ENCODE peak calls at places on chromosomes 6 and 20, in ten cellular contexts. S is esophagus squamous epithelium; Y is choroid plexus epithelial cell; A is mesendoderm; H is mammary epithelial cell; O is fibroblast of lung; N is fibroblast of mammary gland; T is HCT116; K is CD8-positive, alpha-beta T cell; D is uterus. U is an unnamed sample.

GRCh38 chr6:155084431-155085123 is 89.5 kb downstream of the TIAM2 start:
- DNase-seq in S (no peak), Y (peak; percentile 26), A (no peak), H (peak; percentile 50), O (no peak), N (peak; percentile 32), T (no peak), K (no peak), D (no peak), U (no peak)

GRCh38 chr6:42404494-42404893 is 47.2 kb downstream of the TRERF1 start:
- DNase-seq in S (no peak), Y (peak; percentile 63), A (peak; percentile 90), H (peak; percentile 72), O (peak; percentile 76), N (peak; percentile 80), T (peak; percentile 82), K (no peak), D (peak; percentile 22), U (no peak)

GRCh38 chr6:63430985-63431519 is 111.3 kb upstream of the LGSN start:
- DNase-seq in S (no peak), Y (no peak), A (no peak), H (no peak), O (no peak), N (no peak), T (no peak), K (no peak), D (no peak), U (no peak)

GRCh38 chr20:31710423-31711250 is 12.0 kb downstream of the BCL2L1 start:
- DNase-seq in S (no peak), Y (no peak), A (no peak), H (peak; percentile 98), O (no peak), N (no peak), T (no peak), K (no peak), D (no peak), U (no peak)

GRCh38 chr6:34982424-34982852 is 93.4 kb downstream of the ANKS1A start:
- DNase-seq in S (no peak), Y (peak; percentile 51), A (peak; percentile 27), H (no peak), O (peak; percentile 33), N (peak; percentile 29), T (no peak), K (no peak), D (no peak), U (no peak)

GRCh38 chr6:138957484-138957883 is 30.6 kb downstream of the REPS1 start:
- DNase-seq in S (no peak), Y (peak; percentile 57), A (no peak), H (no peak), O (peak; percentile 51), N (peak; percentile 72), T (no peak), K (no peak), D (no peak), U (no peak)

GRCh38 chr20:36162272-36162966 is 7.9 kb downstream of the EPB41L1 start:
- DNase-seq in S (no peak), Y (no peak), A (no peak), H (no peak), O (no peak), N (no peak), T (no peak), K (no peak), D (no peak), U (no peak)

GRCh38 chr6:139482184-139482751 is 107.8 kb upstream of the CITED2 start:
- DNase-seq in S (no peak), Y (peak; percentile 21), A (no peak), H (no peak), O (peak; percentile 5), N (peak; percentile 16), T (no peak), K (no peak), D (no peak), U (no peak)

GRCh38 chr6:14436593-14436992 is 319.0 kb downstream of the CD83 start:
- DNase-seq in S (no peak), Y (no peak), A (no peak), H (no peak), O (no peak), N (no peak), T (no peak), K (no peak), D (no peak), U (no peak)

GRCh38 chr6:126548301-126548700 is 208.4 kb downstream of the CENPW start:
- DNase-seq in S (no peak), Y (no peak), A (no peak), H (no peak), O (no peak), N (peak; percentile 37), T (no peak), K (no peak), D (no peak), U (no peak)

GRCh38 chr6:44297063-44298038 is 15.8 kb downstream of the AARS2 start:
- DNase-seq in S (no peak), Y (peak; percentile 39), A (peak; percentile 54), H (peak; percentile 21), O (no peak), N (no peak), T (no peak), K (no peak), D (peak; percentile 39), U (no peak)

GRCh38 chr6:71312089-71312488 is 23.5 kb downstream of the OGFRL1 start:
- DNase-seq in S (no peak), Y (no peak), A (no peak), H (no peak), O (no peak), N (no peak), T (no peak), K (no peak), D (no peak), U (no peak)

GRCh38 chr20:59832406-59833156 is 100.9 kb downstream of the SYCP2 start:
- DNase-seq in S (no peak), Y (no peak), A (no peak), H (no peak), O (no peak), N (no peak), T (no peak), K (no peak), D (no peak), U (no peak)

GRCh38 chr20:59836768-59837167 is 96.7 kb downstream of the SYCP2 start:
- DNase-seq in S (no peak), Y (no peak), A (no peak), H (peak; percentile 26), O (no peak), N (no peak), T (no peak), K (no peak), D (no peak), U (no peak)

GRCh38 chr20:59837623-59838394 is 95.6 kb downstream of the SYCP2 start:
- DNase-seq in S (no peak), Y (peak; percentile 1), A (peak; percentile 10), H (no peak), O (no peak), N (no peak), T (no peak), K (no peak), D (no peak), U (no peak)

GRCh38 chr20:59835057-59835447 is 98.4 kb downstream of the SYCP2 start:
- DNase-seq in S (no peak), Y (peak; percentile 1), A (no peak), H (no peak), O (no peak), N (peak; percentile 14), T (no peak), K (no peak), D (peak; percentile 9), U (no peak)

GRCh38 chr20:59835448-59836395 is 97.7 kb downstream of the SYCP2 start:
- DNase-seq in S (no peak), Y (peak; percentile 18), A (peak; percentile 49), H (peak; percentile 68), O (peak; percentile 18), N (peak; percentile 54), T (no peak), K (no peak), D (peak; percentile 47), U (no peak)
- H3K4me3 ChIP-seq in S (no peak overlapping the region), Y (no peak overlapping the region), A (no peak overlapping the region), H (peak overlapping the region; percentile 13), O (no peak overlapping the region), N (no peak overlapping the region), T (no peak overlapping the region), K (no peak overlapping the region), D (no peak overlapping the region), U (no peak overlapping the region)

GRCh38 chr6:52992980-52993379 is 2.1 kb downstream of the GSTA4 start:
- DNase-seq in S (no peak), Y (peak; percentile 80), A (no peak), H (peak; percentile 46), O (peak; percentile 87), N (peak; percentile 83), T (no peak), K (no peak), D (no peak), U (no peak)
- H3K4me3 ChIP-seq in S (peak overlapping the region; percentile 77), Y (peak overlapping the region; percentile 85), A (no peak overlapping the region), H (no peak overlapping the region), O (no peak overlapping the region), N (peak overlapping the region; percentile 91), T (no peak overlapping the region), K (no peak overlapping the region), D (peak overlapping the region; percentile 66), U (no peak overlapping the region)

GRCh38 chr20:37541326-37541725 is 13.7 kb upstream of the BLCAP start:
- DNase-seq in S (no peak), Y (no peak), A (no peak), H (no peak), O (no peak), N (no peak), T (no peak), K (no peak), D (no peak), U (no peak)
- H3K4me3 ChIP-seq in S (no peak overlapping the region), Y (no peak overlapping the region), A (no peak overlapping the region), H (no peak overlapping the region), O (no peak overlapping the region), N (no peak overlapping the region), T (no peak overlapping the region), K (no peak overlapping the region), D (no peak overlapping the region), U (no peak overlapping the region)

DNA sequence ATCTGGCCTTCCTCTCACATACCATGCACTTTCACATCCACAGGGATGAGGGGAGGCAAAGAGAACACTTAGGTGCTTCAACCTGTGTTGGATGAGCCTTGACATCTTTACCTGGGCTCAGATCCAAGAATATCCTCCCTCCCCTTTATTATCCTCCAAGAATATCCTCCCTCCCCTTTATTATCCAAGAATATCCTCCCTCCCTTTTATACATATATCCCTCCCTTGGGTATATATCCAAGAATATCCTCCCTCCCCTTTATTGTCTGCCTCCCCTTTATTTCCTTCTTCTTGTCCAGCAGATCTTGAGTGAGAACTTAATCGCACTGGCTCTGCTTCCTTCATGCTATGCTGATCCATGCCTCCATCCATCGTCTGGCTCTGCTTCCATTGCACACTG is 30.3 kb downstream of the LAMA4 start:
- DNase-seq in S (no peak), Y (no peak), A (no peak), H (no peak), O (no peak), N (no peak), T (no peak), K (no peak), D (no peak), U (no peak)
- H3K4me3 ChIP-seq in S (no peak overlapping the region), Y (no peak overlapping the region), A (no peak overlapping the region), H (no peak overlapping the region), O (no peak overlapping the region), N (no peak overlapping the region), T (no peak overlapping the region), K (no peak overlapping the region), D (no peak overlapping the region), U (no peak overlapping the region)

DNA sequence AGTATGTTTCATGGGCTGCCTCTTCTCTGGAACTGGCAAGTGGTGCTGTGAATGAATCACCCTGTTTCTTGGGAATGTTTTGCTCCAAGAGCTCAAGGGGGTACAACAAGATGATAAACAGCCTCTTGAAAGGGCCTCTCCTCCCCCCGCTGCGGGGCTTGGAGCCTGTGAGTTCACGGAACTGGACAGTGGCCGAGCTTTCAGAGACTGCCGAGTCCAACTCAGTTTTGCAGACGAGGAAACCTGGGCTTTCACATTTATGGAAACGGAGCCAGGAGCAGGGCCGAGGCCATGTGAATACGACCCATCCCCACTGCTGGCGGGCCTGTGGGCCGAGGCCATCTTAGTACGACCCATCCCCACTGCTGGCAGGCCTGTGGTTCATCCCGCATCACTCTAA is 18.2 kb upstream of the SRC start:
- DNase-seq in S (no peak), Y (no peak), A (no peak), H (no peak), O (peak; percentile 86), N (peak; percentile 96), T (no peak), K (no peak), D (peak; percentile 93), U (no peak)
- H3K4me3 ChIP-seq in S (no peak overlapping the region), Y (no peak overlapping the region), A (no peak overlapping the region), H (no peak overlapping the region), O (no peak overlapping the region), N (no peak overlapping the region), T (no peak overlapping the region), K (no peak overlapping the region), D (no peak overlapping the region), U (no peak overlapping the region)